ENCODE peak calls at places on chromosomes 7 and 10, in six cellular contexts. I is lower leg skin, P is uterus, F is choroid plexus epithelial cell, K is nephron progenitor cell, N is cardiac fibroblast. R is an unnamed sample.

GRCh38 chr10:86335831-86336230 is 30.8 kb downstream of the GRID1 start:
- DNase-seq in I (no peak), P (no peak), F (no peak), K (no peak), N (no peak), R (no peak)

GRCh38 chr7:112157072-112157471 is 49.1 kb downstream of the DOCK4 start:
- DNase-seq in I (no peak), P (no peak), F (peak), K (no peak), N (peak), R (no peak)

GRCh38 chr7:26074919-26075318 is 77.1 kb upstream of the NFE2L3 start:
- DNase-seq in I (no peak), P (no peak), F (no peak), K (no peak), N (no peak), R (no peak)

GRCh38 chr10:71390435-71390820 is 6.3 kb upstream of the CDH23 start:
- DNase-seq in I (no peak), P (no peak), F (no peak), K (no peak), N (no peak), R (no peak)

GRCh38 chr7:69336976-69337375 is 261.3 kb upstream of the AUTS2 start:
- DNase-seq in I (no peak), P (no peak), F (no peak), K (no peak), N (no peak), R (no peak)

GRCh38 chr7:147432068-147432467 is 1158.5 kb upstream of the C7orf33 start:
- DNase-seq in I (no peak), P (no peak), F (peak), K (peak), N (peak), R (no peak)

GRCh38 chr7:155930061-155930460 is 117.8 kb upstream of the SHH start:
- DNase-seq in I (no peak), P (no peak), F (no peak), K (no peak), N (no peak), R (no peak)

GRCh38 chr10:108465871-108466641 is 1301.5 kb upstream of the SORCS1 start:
- DNase-seq in I (peak), P (no peak), F (peak), K (peak), N (no peak), R (no peak)

GRCh38 chr10:131937832-131938231 is 37.0 kb downstream of the PPP2R2D start:
- DNase-seq in I (no peak), P (no peak), F (no peak), K (no peak), N (no peak), R (no peak)

GRCh38 chr7:28163955-28164354 is 16.6 kb downstream of the JAZF1 start:
- DNase-seq in I (no peak), P (no peak), F (peak), K (no peak), N (peak), R (no peak)

GRCh38 chr7:47982610-47983009 is 3.2 kb upstream of the HUS1 start:
- DNase-seq in I (no peak), P (no peak), F (no peak), K (no peak), N (no peak), R (no peak)

GRCh38 chr10:34190594-34190993 is 624.5 kb downstream of the PARD3 start:
- DNase-seq in I (no peak), P (no peak), F (no peak), K (peak), N (no peak), R (no peak)

DNA sequence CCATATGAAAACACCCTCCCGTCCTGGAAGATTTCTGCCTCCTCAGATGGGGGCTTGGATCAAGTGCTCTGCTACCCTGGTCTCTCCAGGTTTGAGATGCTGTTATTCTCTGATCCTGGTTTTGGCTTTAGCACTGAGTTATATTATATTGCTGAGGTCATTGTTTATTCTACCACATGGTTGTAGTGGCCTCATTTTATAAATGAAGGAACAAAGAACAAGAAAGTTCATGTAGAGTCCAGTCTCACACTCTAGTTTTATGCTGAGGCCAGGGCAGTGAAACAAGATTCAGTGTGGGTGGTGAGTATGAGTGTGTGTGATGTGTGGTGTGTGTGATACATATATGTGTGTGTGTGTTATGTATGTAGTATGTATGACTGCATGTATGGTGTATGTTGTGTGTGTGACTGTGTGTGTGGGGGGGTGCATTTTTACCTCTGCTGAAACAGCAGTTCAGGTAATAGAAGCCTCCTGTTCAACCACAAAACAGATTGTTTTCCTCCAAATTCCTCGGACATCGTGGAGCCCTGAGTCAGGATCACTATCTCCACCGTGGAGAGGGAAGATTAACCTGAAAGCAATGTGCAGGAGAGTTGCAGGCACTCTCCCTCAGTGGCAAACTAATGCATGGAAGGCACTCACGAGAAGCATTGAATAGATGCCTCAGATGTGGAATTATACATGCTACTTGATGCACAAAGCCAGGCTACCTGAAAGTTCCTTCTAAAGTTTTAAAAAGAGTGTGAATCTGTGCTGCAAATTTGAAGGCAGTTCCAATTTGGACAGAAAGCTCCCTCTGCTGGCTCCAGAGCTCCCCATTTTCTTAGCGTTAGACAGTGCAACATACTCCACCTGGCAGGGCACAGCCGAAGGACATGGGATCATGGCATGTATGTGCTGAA is 80.6 kb downstream of the C7orf25 start:
- DNase-seq in I (peak), P (peak), F (peak), K (peak), N (peak), R (no peak)
- TF ChIP-seq CTCF in I (no peak), P (peak), F (peak), K (peak), N (peak), R (peak)

GRCh38 chr7:90409667-90410066 is 6.4 kb downstream of the CLDN12 start:
- DNase-seq in I (no peak), P (no peak), F (no peak), K (no peak), N (no peak), R (no peak)

GRCh38 chr7:90408142-90408541 is 4.9 kb downstream of the CLDN12 start:
- DNase-seq in I (no peak), P (no peak), F (no peak), K (no peak), N (no peak), R (no peak)

GRCh38 chr7:90411510-90411909 is 8.2 kb downstream of the CLDN12 start:
- DNase-seq in I (no peak), P (no peak), F (no peak), K (no peak), N (peak), R (no peak)

GRCh38 chr7:90413185-90413528 is 9.9 kb downstream of the CLDN12 start:
- DNase-seq in I (no peak), P (no peak), F (no peak), K (no peak), N (no peak), R (no peak)

DNA sequence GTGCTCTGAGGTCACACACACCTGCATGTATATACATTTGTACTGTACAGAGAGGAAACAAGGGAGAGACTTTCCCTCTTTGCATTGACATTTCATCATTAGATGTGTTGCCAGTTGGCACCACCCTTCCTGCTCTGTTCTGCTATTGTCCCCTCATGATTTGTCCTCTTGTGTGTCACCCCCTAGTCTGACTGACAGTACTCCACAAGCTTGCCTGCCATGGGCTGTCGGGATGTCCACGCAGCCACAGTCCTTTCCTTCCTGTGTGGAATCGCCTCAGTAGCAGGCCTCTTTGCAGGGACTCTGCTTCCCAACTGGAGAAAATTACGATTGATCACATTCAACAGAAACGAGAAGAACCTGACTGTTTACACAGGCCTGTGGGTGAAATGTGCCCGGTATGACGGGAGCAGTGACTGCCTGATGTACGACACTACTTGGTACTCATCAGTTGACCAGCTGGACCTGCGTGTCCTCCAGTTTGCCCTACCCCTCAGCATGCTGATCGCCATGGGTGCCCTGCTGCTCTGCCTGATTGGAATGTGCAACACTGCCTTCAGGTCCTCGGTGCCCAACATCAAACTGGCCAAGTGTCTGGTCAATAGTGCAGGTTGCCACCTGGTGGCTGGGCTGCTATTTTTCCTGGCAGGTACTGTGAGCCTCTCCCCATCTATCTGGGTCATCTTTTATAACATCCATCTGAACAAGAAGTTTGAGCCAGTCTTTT is 9.4 kb downstream of the CLDN12 start:
- DNase-seq in I (no peak), P (no peak), F (peak), K (peak), N (peak), R (no peak)
- TF ChIP-seq CTCF in I (no peak), P (no peak), F (peak), K (no peak), N (peak), R (peak)

GRCh38 chr10:62681211-62681940 is 123.1 kb upstream of the ADO start:
- DNase-seq in I (no peak), P (no peak), F (peak), K (no peak), N (peak), R (peak)
- TF ChIP-seq CTCF in I (no peak), P (no peak), F (no peak), K (no peak), N (no peak), R (peak)

GRCh38 chr7:30963842-30964241 is at the start of gene GHRHR:
- DNase-seq in I (no peak), P (no peak), F (no peak), K (no peak), N (no peak), R (no peak)
- TF ChIP-seq CTCF in I (no peak), P (no peak), F (no peak), K (no peak), N (no peak), R (no peak)

DNA sequence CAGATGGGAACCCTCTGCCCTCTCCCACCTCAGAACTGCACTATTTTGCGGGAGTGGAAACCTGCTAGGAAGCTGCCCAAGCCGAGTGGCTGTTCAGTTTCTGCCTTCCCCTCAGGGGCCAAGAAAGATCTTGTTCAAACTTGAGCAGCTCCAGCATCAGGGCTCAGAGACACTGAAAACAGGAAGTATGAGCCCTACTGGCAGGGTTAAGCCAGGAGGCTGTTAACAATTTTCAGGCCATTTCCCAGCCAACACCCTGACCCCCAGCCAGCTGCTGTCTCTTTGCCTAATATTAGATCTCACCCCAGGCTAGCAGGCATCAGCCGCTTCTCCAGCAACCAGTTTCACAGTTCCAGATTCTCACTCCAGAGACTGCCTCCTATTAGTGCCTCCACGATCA is 9.2 kb downstream of the PLAU start:
- DNase-seq in I (peak), P (peak), F (no peak), K (no peak), N (peak), R (peak)
- TF ChIP-seq CTCF in I (no peak), P (no peak), F (peak), K (no peak), N (no peak), R (no peak)

DNA sequence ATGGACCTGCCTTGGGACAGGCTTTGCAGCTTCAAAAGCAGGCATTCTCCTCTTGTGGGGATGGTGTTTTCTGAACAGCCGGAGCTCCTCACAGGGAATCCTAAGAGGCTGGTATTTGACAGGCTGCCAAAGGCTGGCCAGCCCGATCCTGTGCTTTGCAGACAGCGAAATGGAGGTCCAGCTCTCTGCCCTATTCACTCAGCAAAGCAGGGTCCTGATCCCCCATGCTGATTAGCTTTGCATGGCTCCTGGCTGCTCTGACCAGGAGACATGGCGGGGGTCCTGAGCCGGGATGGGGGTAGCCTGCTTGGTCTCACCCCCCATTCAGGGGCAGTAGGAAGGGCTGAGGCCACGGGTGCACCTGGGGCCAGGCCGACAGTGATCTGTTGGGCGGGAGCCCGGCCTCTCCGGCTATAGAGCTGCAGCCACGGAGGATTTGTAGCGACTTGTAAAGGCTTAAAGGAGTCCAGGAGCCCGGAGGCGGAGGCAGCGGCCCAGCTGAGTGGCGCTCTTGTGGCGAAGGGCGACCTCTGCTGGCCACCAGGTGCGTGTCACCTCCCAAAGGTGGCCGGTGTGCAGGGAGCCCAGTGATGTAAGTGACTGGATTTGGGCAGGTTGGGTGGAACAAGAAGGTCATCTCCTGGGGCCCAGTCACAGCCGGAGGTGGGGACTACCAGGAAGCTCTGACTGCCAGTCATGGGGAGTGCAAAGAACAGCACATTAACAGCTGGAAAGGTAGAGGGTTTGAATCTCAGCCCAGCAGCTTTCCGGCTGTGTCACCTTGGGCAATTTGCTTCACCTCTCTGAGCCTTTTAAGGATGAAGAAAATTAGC is 126.5 kb downstream of the ZMIZ1 start:
- DNase-seq in I (peak), P (peak), F (peak), K (peak), N (peak), R (peak)
- TF ChIP-seq CTCF in I (peak), P (peak), F (peak), K (peak), N (peak), R (peak)

GRCh38 chr7:143240323-143241168 is 18.7 kb downstream of the TAS2R40 start:
- DNase-seq in I (peak), P (peak), F (peak), K (peak), N (peak), R (peak)

GRCh38 chr7:143239822-143240221 is 18.0 kb downstream of the TAS2R40 start:
- DNase-seq in I (no peak), P (no peak), F (peak), K (no peak), N (peak), R (no peak)

GRCh38 chr7:143238289-143238995 is 16.6 kb downstream of the TAS2R40 start:
- DNase-seq in I (no peak), P (no peak), F (no peak), K (no peak), N (peak), R (no peak)

GRCh38 chr7:143237363-143237762 is 15.5 kb downstream of the TAS2R40 start:
- DNase-seq in I (no peak), P (no peak), F (no peak), K (no peak), N (no peak), R (no peak)

GRCh38 chr7:143236408-143236990 is 14.7 kb downstream of the TAS2R40 start:
- DNase-seq in I (no peak), P (no peak), F (no peak), K (no peak), N (no peak), R (no peak)
- TF ChIP-seq CTCF in I (no peak), P (no peak), F (no peak), K (no peak), N (no peak), R (no peak)

GRCh38 chr7:105934577-105935185 is 28.4 kb upstream of the CDHR3 start:
- DNase-seq in I (no peak), P (peak), F (peak), K (peak), N (peak), R (no peak)
- TF ChIP-seq CTCF in I (no peak), P (peak), F (peak), K (peak), N (peak), R (no peak)

GRCh38 chr7:152859781-152860191 is 100.2 kb downstream of the ACTR3B start:
- DNase-seq in I (no peak), P (no peak), F (peak), K (no peak), N (peak), R (no peak)
- TF ChIP-seq CTCF in I (no peak), P (no peak), F (peak), K (peak), N (no peak), R (no peak)

GRCh38 chr7:103748680-103749079 is 240.8 kb downstream of the RELN start:
- DNase-seq in I (no peak), P (no peak), F (no peak), K (no peak), N (no peak), R (no peak)

GRCh38 chr7:103751476-103751875 is 238.0 kb downstream of the RELN start:
- DNase-seq in I (no peak), P (no peak), F (no peak), K (no peak), N (no peak), R (no peak)

DNA sequence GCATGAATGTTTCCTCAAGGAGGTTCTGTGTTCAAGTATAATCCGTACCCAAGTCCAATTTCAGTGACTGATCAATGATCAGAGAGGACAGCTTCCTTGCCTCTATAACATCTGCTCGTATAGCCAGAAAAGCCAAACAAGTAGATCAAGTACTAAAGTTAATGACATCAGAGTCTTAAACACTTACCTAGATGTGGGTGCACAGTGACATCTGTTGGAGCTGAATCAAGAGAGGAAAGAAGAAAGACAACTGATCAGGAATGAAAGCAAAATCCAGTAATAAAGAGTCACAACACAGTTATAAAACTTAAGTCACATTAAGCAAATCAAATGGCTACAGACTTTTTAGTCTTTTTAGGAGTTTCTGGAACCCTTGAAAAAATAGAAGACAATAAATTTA is 236.5 kb downstream of the RELN start:
- DNase-seq in I (no peak), P (no peak), F (peak), K (no peak), N (peak), R (no peak)
- TF ChIP-seq CTCF in I (no peak), P (no peak), F (peak), K (no peak), N (peak), R (no peak)

R was measured in GM10248.